ENCODE peak calls at places on chromosomes 5 and 9, in six cellular contexts. T is right cardiac atrium; H is SHP77; D is dermis blood vessel endothelial cell; K is hypothalamus; X is activated T-cell treated with anti-CD3 and anti-CD28 coated beads, Interleukin-2, amount 50 U/mL, for 72 hours. W is an unnamed sample.

GRCh38 chr5:172113036-172113435 is 75.0 kb downstream of the STK10 start:
- DNase-seq in K (no peak), H (no peak), T (no peak), X (peak), D (no peak), W (peak)

GRCh38 chr5:42545038-42545437 is 121.8 kb downstream of the GHR start:
- DNase-seq in X (no peak), K (no peak), D (no peak), H (no peak), T (no peak), W (no peak)

GRCh38 chr5:36610629-36611028 is 4.2 kb downstream of the SLC1A3 start:
- DNase-seq in H (no peak), X (no peak), K (no peak), D (no peak), T (peak), W (no peak)

GRCh38 chr5:96492654-96493053 is 59.6 kb upstream of the PCSK1 start:
- DNase-seq in K (no peak), D (peak), H (no peak), T (no peak), X (no peak), W (no peak)

GRCh38 chr9:131678499-131679111 is 61.3 kb downstream of the RAPGEF1 start:
- DNase-seq in X (peak), H (peak), D (peak), T (peak), K (no peak), W (peak)

GRCh38 chr5:150992705-150993104 is 27.7 kb upstream of the GPX3 start:
- DNase-seq in T (no peak), H (no peak), D (no peak), X (no peak), K (no peak), W (no peak)

GRCh38 chr5:1432296-1432695 is 12.9 kb downstream of the SLC6A3 start:
- DNase-seq in D (no peak), X (no peak), T (no peak), K (no peak), H (no peak), W (no peak)

GRCh38 chr5:140402258-140403074 is 833 bp downstream of the ANKHD1 start:
- DNase-seq in T (no peak), D (peak), H (peak), X (peak), K (peak), W (peak)

GRCh38 chr5:14342306-14342705 is 199.2 kb downstream of the TRIO start:
- DNase-seq in K (no peak), X (no peak), H (no peak), D (peak), T (no peak), W (no peak)

GRCh38 chr9:3825724-3826123 is 299.9 kb upstream of the RFX3 start:
- DNase-seq in X (no peak), T (no peak), D (no peak), H (no peak), K (no peak), W (no peak)

GRCh38 chr9:127498298-127498697 is 47.0 kb downstream of the LRSAM1 start:
- DNase-seq in K (no peak), H (no peak), D (peak), T (peak), X (no peak), W (no peak)

GRCh38 chr5:72093824-72094223 is 13.5 kb upstream of the MAP1B start:
- DNase-seq in D (no peak), H (no peak), K (no peak), X (no peak), T (no peak), W (no peak)

GRCh38 chr9:37503736-37504135 is 18.0 kb downstream of the POLR1E start:
- DNase-seq in T (peak), H (no peak), D (no peak), X (peak), K (no peak), W (peak)

GRCh38 chr5:139361821-139362429 is 20.3 kb downstream of the PAIP2 start:
- DNase-seq in K (no peak), T (no peak), H (no peak), X (no peak), D (no peak), W (no peak)

GRCh38 chr5:27682600-27682999 is 644.2 kb upstream of the CDH9 start:
- DNase-seq in X (no peak), H (peak), D (no peak), K (no peak), T (peak), W (no peak)

GRCh38 chr5:75510836-75511434 is 494 bp downstream of the CERT1 start:
- DNase-seq in X (peak), K (peak), H (peak), T (peak), D (no peak), W (peak)

GRCh38 chr9:103242025-103242424 is 246.9 kb downstream of the CYLC2 start:
- DNase-seq in X (no peak), D (no peak), H (no peak), K (no peak), T (no peak), W (no peak)

GRCh38 chr9:124327488-124327887 is 69.7 kb downstream of the NEK6 start:
- DNase-seq in D (no peak), K (no peak), X (no peak), T (no peak), H (no peak), W (no peak)

GRCh38 chr5:17359451-17359965 is 138.5 kb upstream of the TAF11L2 start:
- DNase-seq in H (no peak), T (no peak), K (no peak), X (no peak), D (no peak), W (no peak)

GRCh38 chr9:21357479-21358290 is 7.0 kb upstream of the IFNA6 start:
- DNase-seq in X (peak), K (no peak), D (no peak), H (no peak), T (no peak), W (no peak)

GRCh38 chr5:152271420-152271819 is 133.7 kb downstream of the NMUR2 start:
- DNase-seq in H (peak), D (no peak), X (no peak), T (peak), K (peak), W (no peak)

GRCh38 chr9:129695870-129696269 is 30.4 kb downstream of the PRRX2 start:
- DNase-seq in D (no peak), X (no peak), T (no peak), H (no peak), K (no peak), W (no peak)

GRCh38 chr5:93340881-93341280 is 240.1 kb downstream of the NR2F1-AS1 start:
- DNase-seq in K (no peak), D (no peak), X (no peak), T (no peak), H (no peak), W (no peak)

GRCh38 chr5:140239939-140240700 is 62.8 kb downstream of the PFDN1 start:
- DNase-seq in D (peak), T (peak), X (peak), H (peak), K (peak), W (peak)

GRCh38 chr5:143352691-143353090 is 50.8 kb downstream of the NR3C1 start:
- DNase-seq in X (peak), D (no peak), T (no peak), K (no peak), H (no peak), W (no peak)

GRCh38 chr9:94623253-94623652 is 16.1 kb downstream of the FBP1 start:
- DNase-seq in H (peak), X (peak), K (no peak), D (peak), T (peak), W (peak)

GRCh38 chr5:156482816-156483215 is 155.9 kb downstream of the SGCD start:
- DNase-seq in T (no peak), X (no peak), H (no peak), K (no peak), D (no peak), W (no peak)

GRCh38 chr9:36873247-36873875 is 160.7 kb downstream of the PAX5 start:
- DNase-seq in X (peak), H (peak), K (peak), D (peak), T (peak), W (peak)

GRCh38 chr5:8461543-8461942 is 592.6 kb downstream of the MTRR start:
- DNase-seq in D (no peak), X (no peak), K (no peak), H (no peak), T (no peak), W (no peak)

GRCh38 chr9:24881361-24881760 is 335.7 kb upstream of the IZUMO3 start:
- DNase-seq in K (no peak), T (no peak), X (no peak), H (no peak), D (no peak), W (no peak)

GRCh38 chr5:103561670-103562069 is 919 bp downstream of the NUDT12 start:
- DNase-seq in T (no peak), D (no peak), H (peak), X (no peak), K (no peak), W (no peak)